ENCODE peak calls at places on chromosomes 6 and 20, in seven cellular contexts. R is mammary epithelial cell; L is coronary artery; Q is CD4-positive, alpha-beta memory T cell; B is effector memory CD4-positive, alpha-beta T cell; T is A673; J is heart right ventricle. N is an unnamed sample.

GRCh38 chr20:51272392-51272791 is 249.5 kb upstream of the KCNG1 start:
- DNase-seq in T (peak), L (no peak), B (no peak), R (no peak), J (no peak), Q (no peak), N (peak)

GRCh38 chr6:81451787-81452186 is 300.7 kb downstream of the TENT5A start:
- DNase-seq in R (peak), L (no peak), J (no peak), B (no peak), T (peak), Q (no peak), N (peak)

GRCh38 chr20:41046716-41047115 is 18.1 kb downstream of the TOP1 start:
- DNase-seq in L (no peak), B (no peak), R (no peak), Q (no peak), J (no peak), T (no peak), N (no peak)

GRCh38 chr20:37244572-37244957 is 17.0 kb downstream of the GHRH start:
- DNase-seq in T (no peak), B (no peak), R (no peak), J (no peak), L (no peak), Q (no peak), N (no peak)

GRCh38 chr6:170174771-170175643 is 115.9 kb downstream of the DLL1 start:
- DNase-seq in T (no peak), B (no peak), Q (no peak), L (peak), J (no peak), R (no peak), N (no peak)

GRCh38 chr6:40417031-40417430 is 170.1 kb downstream of the LRFN2 start:
- DNase-seq in J (peak), L (no peak), R (no peak), Q (no peak), B (no peak), T (no peak), N (no peak)

GRCh38 chr6:42093582-42094329 is 43.4 kb downstream of the TAF8 start:
- DNase-seq in L (no peak), B (no peak), T (no peak), Q (no peak), J (no peak), R (no peak), N (no peak)

GRCh38 chr6:52340603-52340880 is 21.4 kb upstream of the PAQR8 start:
- DNase-seq in T (no peak), J (no peak), B (no peak), R (no peak), L (no peak), Q (no peak), N (no peak)

GRCh38 chr6:158627168-158627939 is 17.2 kb downstream of the DYNLT1 start:
- DNase-seq in R (no peak), L (peak), B (no peak), Q (no peak), J (no peak), T (no peak), N (no peak)

GRCh38 chr20:24002896-24003295 is 14.3 kb upstream of the GGTLC1 start:
- DNase-seq in T (no peak), B (no peak), L (no peak), R (no peak), Q (no peak), J (no peak), N (no peak)

GRCh38 chr6:42075159-42075838 is 25.0 kb downstream of the TAF8 start:
- DNase-seq in R (peak), J (peak), T (peak), L (no peak), B (peak), Q (peak), N (peak)

GRCh38 chr6:166026586-166027126 is 141.0 kb downstream of the TBXT start:
- DNase-seq in B (no peak), Q (no peak), L (no peak), J (peak), R (no peak), T (no peak), N (no peak)

GRCh38 chr6:89928604-89929003 is 34.3 kb downstream of the GJA10 start:
- DNase-seq in L (no peak), J (no peak), B (no peak), R (peak), Q (no peak), T (no peak), N (no peak)

GRCh38 chr6:111828799-111829198 is 44.5 kb downstream of the FYN start:
- DNase-seq in R (no peak), T (no peak), J (no peak), B (no peak), Q (no peak), L (no peak), N (no peak)

GRCh38 chr6:111825439-111825838 is 47.8 kb downstream of the FYN start:
- DNase-seq in T (no peak), Q (no peak), L (no peak), J (no peak), B (no peak), R (no peak), N (no peak)

GRCh38 chr6:111823012-111823411 is 50.2 kb downstream of the FYN start:
- DNase-seq in R (no peak), Q (no peak), B (no peak), T (no peak), L (no peak), J (no peak), N (no peak)

GRCh38 chr6:111823831-111824607 is 49.2 kb downstream of the FYN start:
- DNase-seq in J (no peak), Q (no peak), L (no peak), R (peak), B (no peak), T (no peak), N (peak)

DNA sequence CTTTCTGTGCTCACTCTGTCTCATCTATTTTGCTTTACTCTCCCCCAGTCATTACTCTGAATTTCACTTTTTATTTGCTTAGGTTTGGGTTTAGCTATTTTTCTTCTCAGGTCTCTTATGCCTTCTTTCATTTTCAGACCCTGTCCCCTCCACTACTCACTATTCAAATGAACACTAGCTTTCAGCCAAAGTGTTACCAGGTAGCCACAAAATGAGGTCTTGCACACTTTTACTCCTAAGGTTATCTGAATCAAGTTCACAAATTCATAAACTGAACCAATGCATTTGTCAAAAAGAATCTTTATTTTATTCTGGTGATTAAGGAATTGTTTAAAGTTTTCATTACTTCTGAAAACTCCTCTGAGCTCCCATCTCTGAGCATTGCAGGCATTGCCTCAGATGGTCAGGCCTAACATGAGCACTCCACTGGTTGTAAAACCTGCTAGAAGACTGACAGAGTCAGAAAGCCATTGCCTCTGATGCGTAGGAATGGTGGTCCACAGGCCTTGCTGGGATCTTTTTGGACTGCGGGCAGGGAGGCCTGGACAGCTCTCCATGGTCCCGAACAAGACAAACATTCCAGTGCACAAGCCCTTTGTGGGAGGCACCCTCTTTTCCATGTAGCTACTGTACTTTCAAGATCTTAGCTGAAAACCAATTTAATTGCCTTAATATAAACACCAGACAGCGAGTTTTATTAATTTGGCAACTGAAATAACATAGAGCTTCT is 48.5 kb downstream of the FYN start:
- DNase-seq in Q (no peak), R (no peak), B (no peak), J (no peak), T (no peak), L (no peak), N (no peak)
- H3K27ac ChIP-seq in Q (peak), R (no peak), B (peak), J (peak), T (no peak), L (peak), N (peak)

GRCh38 chr20:17507032-17507431 is 24.1 kb downstream of the BFSP1 start:
- DNase-seq in L (no peak), R (peak), T (no peak), Q (no peak), J (no peak), B (no peak), N (no peak)

GRCh38 chr20:17504898-17505663 is 26.1 kb downstream of the BFSP1 start:
- DNase-seq in T (peak), B (peak), L (peak), Q (peak), R (peak), J (peak), N (peak)

GRCh38 chr20:17504326-17504897 is 26.8 kb downstream of the BFSP1 start:
- DNase-seq in B (no peak), R (no peak), T (no peak), Q (no peak), J (no peak), L (no peak), N (no peak)

GRCh38 chr20:17503501-17504325 is 27.5 kb downstream of the BFSP1 start:
- DNase-seq in B (no peak), T (no peak), R (no peak), L (peak), J (no peak), Q (peak), N (no peak)

DNA sequence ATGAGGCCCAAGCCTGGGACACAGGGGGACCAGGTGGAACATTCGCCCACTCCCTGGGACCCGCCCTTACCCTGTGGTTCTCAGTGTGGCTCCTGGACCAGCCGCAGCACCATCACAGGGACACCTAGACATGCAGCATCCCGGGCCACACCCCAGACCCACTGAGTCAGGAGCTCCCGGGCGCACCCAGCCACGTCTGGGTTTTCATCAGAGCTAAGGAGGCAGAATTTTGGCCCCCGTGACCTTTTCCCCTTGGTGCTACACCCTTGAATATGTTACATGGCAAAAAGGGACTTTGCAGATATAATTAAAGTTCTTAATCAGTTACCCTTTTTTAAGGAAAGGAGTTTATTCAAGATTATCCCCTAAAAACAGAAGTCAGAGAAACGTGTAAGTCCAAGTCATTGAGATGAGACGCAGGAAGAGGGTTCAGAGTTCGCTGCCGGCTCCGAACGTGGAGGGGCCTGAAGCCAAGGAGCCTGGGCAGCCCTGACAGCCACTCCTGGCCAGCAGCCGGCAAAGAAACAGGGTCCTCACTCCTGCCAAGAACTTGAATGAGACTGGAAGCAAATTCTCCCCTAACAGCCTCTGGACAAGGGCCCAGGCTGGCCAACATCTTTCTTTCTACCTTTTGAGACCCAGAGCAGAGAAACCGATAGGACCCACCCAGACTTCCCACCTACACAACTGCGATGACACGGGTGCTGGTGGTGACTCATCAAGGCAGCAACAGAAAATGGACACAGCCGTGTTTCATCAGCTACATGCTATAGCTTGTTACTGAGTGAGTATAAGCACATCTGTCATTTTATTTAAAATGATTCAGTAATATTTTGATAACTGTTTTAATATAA is 25.3 kb downstream of the BFSP1 start:
- DNase-seq in R (peak), B (peak), Q (peak), T (peak), J (no peak), L (no peak), N (peak)
- H3K4me3 ChIP-seq in R (no peak), B (peak), Q (peak), T (no peak), J (peak), L (peak), N (no peak)

DNA sequence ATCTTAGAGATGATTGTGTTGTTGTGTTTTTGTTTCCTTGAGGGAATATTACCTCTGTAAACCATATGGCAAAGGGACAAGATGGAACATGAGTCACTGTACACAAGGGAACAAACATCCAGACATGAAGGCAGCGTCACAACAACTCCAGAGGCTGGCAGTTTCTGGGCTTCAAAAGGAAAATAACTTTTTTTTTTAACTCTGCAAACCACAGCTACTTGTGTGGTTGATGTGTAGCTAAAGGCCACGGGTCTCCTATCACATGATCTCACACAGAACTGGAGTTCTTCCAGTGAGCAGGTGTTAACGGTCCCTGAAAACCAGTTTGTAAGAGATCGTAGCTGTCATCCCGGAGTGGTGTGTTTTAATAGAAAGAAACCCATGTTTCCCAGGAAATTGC is 33.2 kb upstream of the HBS1L start:
- DNase-seq in T (no peak), Q (peak), J (no peak), B (peak), R (no peak), L (no peak), N (no peak)
- H3K27ac ChIP-seq in T (no peak), Q (peak), J (no peak), B (peak), R (no peak), L (no peak), N (no peak)

GRCh38 chr20:38673731-38674177 is 50.5 kb upstream of the SLC32A1 start:
- DNase-seq in J (no peak), L (no peak), B (no peak), Q (no peak), R (no peak), T (peak), N (no peak)
- H3K4me3 ChIP-seq in J (peak), L (peak), B (peak), Q (peak), R (peak), T (peak), N (peak)

GRCh38 chr6:32047539-32047854 is 9.3 kb downstream of the CYP21A2 start:
- DNase-seq in J (no peak), L (no peak), T (no peak), Q (no peak), R (no peak), B (no peak), N (no peak)
- H3K27ac ChIP-seq in J (peak), L (peak), T (no peak), Q (no peak), R (no peak), B (no peak), N (no peak)

N was measured in brain microvascular endothelial cell.